ENCODE peak calls at places on chromosomes 12 and 14, in four cellular contexts. O, Z, T and W are unnamed samples.

GRCh38 chr12:119649202-119649808 is 18.6 kb upstream of the PRKAB1 start:
- DNase-seq in O (no peak), Z (no peak), T (no peak), W (no peak)

GRCh38 chr14:41225433-41225832 is 381.2 kb upstream of the LRFN5 start:
- DNase-seq in O (no peak), Z (no peak), T (no peak), W (no peak)

GRCh38 chr14:61177279-61178225 is 103.6 kb downstream of the TMEM30B start:
- DNase-seq in O (no peak), Z (no peak), T (no peak), W (no peak)

GRCh38 chr14:32104308-32104707 is 27.2 kb downstream of the ARHGAP5 start:
- DNase-seq in O (no peak), Z (no peak), T (no peak), W (no peak)

GRCh38 chr12:106861984-106862894 is 87.8 kb downstream of the RIC8B start:
- DNase-seq in O (no peak), Z (no peak), T (peak), W (no peak)

GRCh38 chr12:130008241-130008640 is 104.4 kb upstream of the TMEM132D start:
- DNase-seq in O (no peak), Z (peak), T (no peak), W (no peak)

GRCh38 chr14:100944052-100944451 is 40.5 kb upstream of the RTL1 start:
- DNase-seq in O (no peak), Z (no peak), T (no peak), W (no peak)

GRCh38 chr12:25321772-25322171 is 71.0 kb upstream of the KRAS start:
- DNase-seq in O (no peak), Z (no peak), T (no peak), W (no peak)

GRCh38 chr12:75491169-75491568 is 10.6 kb downstream of the GLIPR1 start:
- DNase-seq in O (no peak), Z (no peak), T (no peak), W (no peak)

GRCh38 chr12:106585237-106585834 is 2.5 kb downstream of the RFX4 start:
- DNase-seq in O (no peak), Z (no peak), T (no peak), W (no peak)

GRCh38 chr14:77045570-77045890 is 17.0 kb upstream of the IRF2BPL start:
- DNase-seq in O (no peak), Z (peak), T (no peak), W (no peak)

GRCh38 chr12:61654698-61655097 is 605.5 kb upstream of the USP15 start:
- DNase-seq in O (no peak), Z (no peak), T (no peak), W (no peak)

GRCh38 chr14:92690171-92691011 is 58.0 kb downstream of the LGMN start:
- DNase-seq in O (no peak), Z (no peak), T (no peak), W (no peak)

GRCh38 chr12:52355181-52355580 is 12.1 kb downstream of the KRT85 start:
- DNase-seq in O (no peak), Z (no peak), T (peak), W (no peak)